ENCODE peak calls at places on chromosome 3, in nine cellular contexts. A, Z, G, J, L, K, E, F and M are unnamed samples.

GRCh38 chr3:147372525-147373027 is 33.8 kb downstream of the ZIC4 start:
- DNase-seq in E (no peak), J (no peak), L (no peak), K (no peak), A (no peak), F (no peak), Z (no peak), G (peak), M (no peak)

GRCh38 chr3:173685471-173685870 is 287.9 kb downstream of the NLGN1 start:
- DNase-seq in L (no peak), F (no peak), A (no peak), K (no peak), Z (no peak), E (no peak), J (no peak), G (no peak), M (no peak)

GRCh38 chr3:58577269-58577821 is at the start of gene FAM107A:
- DNase-seq in L (peak), A (peak), F (peak), J (peak), G (no peak), Z (peak), E (no peak), K (no peak), M (peak)

GRCh38 chr3:64620020-64620419 is 67.8 kb downstream of the ADAMTS9 start:
- DNase-seq in L (no peak), Z (no peak), F (no peak), G (no peak), J (no peak), A (no peak), E (no peak), K (no peak), M (no peak)

GRCh38 chr3:57444469-57444868 is 99.7 kb downstream of the DNAH12 start:
- DNase-seq in Z (no peak), L (peak), F (no peak), J (no peak), G (no peak), K (no peak), E (no peak), A (no peak), M (no peak)

GRCh38 chr3:129827765-129828164 is 65.7 kb downstream of the TMCC1 start:
- DNase-seq in E (no peak), L (no peak), G (no peak), J (no peak), F (no peak), Z (no peak), K (no peak), A (no peak), M (no peak)

GRCh38 chr3:69944931-69945493 is 54.5 kb upstream of the SAMMSON start:
- DNase-seq in E (no peak), J (no peak), Z (no peak), G (no peak), F (no peak), L (no peak), A (no peak), K (no peak), M (no peak)

GRCh38 chr3:121974601-121975111 is 47.4 kb downstream of the ILDR1 start:
- DNase-seq in F (no peak), J (no peak), A (no peak), Z (no peak), G (no peak), L (peak), E (no peak), K (no peak), M (no peak)

GRCh38 chr3:22634450-22634849 is 568.7 kb upstream of the UBE2E2 start:
- DNase-seq in E (no peak), F (no peak), J (no peak), G (no peak), A (no peak), K (no peak), Z (no peak), L (no peak), M (no peak)

GRCh38 chr3:153599685-153600084 is 437.7 kb downstream of the RAP2B start:
- DNase-seq in G (no peak), Z (peak), A (peak), F (peak), J (no peak), E (no peak), L (peak), K (peak), M (peak)

GRCh38 chr3:123652346-123652984 is 67.6 kb upstream of the HACD2 start:
- DNase-seq in L (peak), A (no peak), G (peak), J (peak), E (peak), K (peak), Z (peak), F (peak), M (no peak)

GRCh38 chr3:117562000-117562399 is 852.4 kb downstream of the TUSC7 start:
- DNase-seq in J (no peak), F (no peak), G (no peak), L (no peak), K (no peak), Z (no peak), A (no peak), E (no peak), M (no peak)

GRCh38 chr3:187807086-187807862 is 62.0 kb upstream of the BCL6 start:
- DNase-seq in A (peak), L (peak), J (no peak), E (no peak), Z (no peak), G (no peak), K (peak), F (peak), M (no peak)

GRCh38 chr3:193948459-193948858 is 187.5 kb upstream of the HES1 start:
- DNase-seq in J (peak), G (no peak), L (no peak), A (no peak), E (no peak), Z (no peak), F (no peak), K (no peak), M (no peak)

GRCh38 chr3:8767667-8768363 is 1.6 kb downstream of the OXTR start:
- DNase-seq in A (no peak), G (peak), L (peak), F (peak), K (no peak), Z (no peak), J (peak), E (no peak), M (no peak)

GRCh38 chr3:126550488-126551051 is 8.2 kb downstream of the C3orf22 start:
- DNase-seq in Z (peak), F (no peak), E (no peak), L (no peak), K (no peak), G (no peak), A (no peak), J (peak), M (no peak)

GRCh38 chr3:153855772-153856171 is 265.4 kb upstream of the ARHGEF26 start:
- DNase-seq in K (no peak), G (no peak), L (no peak), F (no peak), Z (no peak), E (no peak), J (no peak), A (no peak), M (no peak)

GRCh38 chr3:151178208-151178845 is 24.7 kb downstream of the GPR171 start:
- DNase-seq in L (no peak), K (no peak), J (peak), E (no peak), F (no peak), A (no peak), G (no peak), Z (no peak), M (no peak)

GRCh38 chr3:85603378-85603777 is 644.6 kb downstream of the CADM2 start:
- DNase-seq in F (no peak), L (no peak), Z (no peak), K (no peak), A (no peak), J (no peak), G (no peak), E (no peak), M (no peak)

GRCh38 chr3:51382947-51383578 is 2.0 kb upstream of the MANF start:
- DNase-seq in A (no peak), F (no peak), Z (no peak), G (no peak), K (no peak), J (no peak), L (no peak), E (no peak), M (no peak)

GRCh38 chr3:32147935-32148334 is 41.5 kb downstream of the GPD1L start:
- DNase-seq in Z (no peak), F (peak), J (no peak), G (no peak), E (no peak), K (no peak), L (no peak), A (no peak), M (no peak)

GRCh38 chr3:7305561-7305960 is 444.6 kb downstream of the GRM7 start:
- DNase-seq in F (no peak), G (no peak), A (no peak), K (no peak), Z (no peak), J (no peak), L (no peak), E (no peak), M (no peak)

DNA sequence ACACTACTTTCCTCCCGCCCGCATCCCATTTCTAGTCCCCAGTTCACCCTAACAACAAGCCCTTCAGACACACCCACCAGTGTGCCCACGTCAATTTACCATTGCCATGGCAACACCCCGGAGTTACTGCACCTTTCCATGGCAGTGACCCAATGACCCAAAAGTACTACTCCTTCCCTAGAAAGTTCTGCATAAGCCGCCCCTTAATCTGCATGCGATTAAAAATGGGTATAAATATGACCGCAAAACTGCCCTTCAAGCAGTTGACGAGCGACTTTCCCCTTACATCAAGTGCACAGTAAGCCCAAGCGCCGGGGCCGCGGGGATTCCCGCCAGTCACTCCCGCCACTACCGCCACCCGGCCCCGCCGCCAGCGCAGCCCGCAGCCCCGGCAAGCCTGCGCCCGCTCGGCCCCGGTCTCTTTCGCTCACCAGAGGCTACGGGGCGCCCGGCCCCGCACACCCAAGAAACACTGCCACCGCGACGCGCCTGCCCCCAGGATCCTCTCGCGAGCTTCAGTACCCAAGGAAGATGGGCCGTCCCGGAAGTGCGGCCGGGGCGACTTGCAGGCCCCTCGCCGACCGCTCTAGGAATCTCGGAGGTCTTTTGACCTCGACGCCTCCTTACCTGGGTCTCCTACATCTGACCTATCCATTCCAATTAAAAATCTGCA is 27.2 kb upstream of the ZNF502 start:
- DNase-seq in F (peak), Z (peak), G (no peak), L (peak), A (peak), E (peak), J (peak), K (peak), M (peak)
- H3K4me3 ChIP-seq in F (peak), Z (peak), G (peak), L (peak), A (peak), E (peak), J (peak), K (peak), M (peak)

DNA sequence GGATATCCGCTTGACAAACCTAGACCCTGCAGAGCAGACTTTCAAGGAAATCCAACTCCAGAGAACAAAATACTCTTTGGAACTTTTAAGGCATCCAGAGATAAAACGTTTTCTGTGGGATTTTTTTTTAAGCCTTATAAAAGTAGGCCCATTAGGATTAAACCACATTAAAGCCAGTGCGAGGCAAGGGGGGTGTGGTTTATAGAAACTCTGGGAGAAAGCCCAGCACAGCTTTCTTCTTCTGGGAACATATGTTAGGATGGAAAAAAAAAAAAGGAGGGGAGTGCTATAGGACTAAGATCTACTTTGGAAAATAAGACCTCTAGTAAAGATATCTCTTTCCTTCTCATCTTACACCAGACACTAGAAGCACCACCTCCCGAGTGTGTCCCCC is 4.0 kb downstream of the SHOX2 start:
- DNase-seq in G (no peak), J (no peak), A (no peak), Z (no peak), K (no peak), F (no peak), L (no peak), E (no peak), M (no peak)
- H3K4me3 ChIP-seq in G (no peak), J (no peak), A (no peak), Z (no peak), K (peak), F (no peak), L (no peak), E (no peak), M (no peak)

DNA sequence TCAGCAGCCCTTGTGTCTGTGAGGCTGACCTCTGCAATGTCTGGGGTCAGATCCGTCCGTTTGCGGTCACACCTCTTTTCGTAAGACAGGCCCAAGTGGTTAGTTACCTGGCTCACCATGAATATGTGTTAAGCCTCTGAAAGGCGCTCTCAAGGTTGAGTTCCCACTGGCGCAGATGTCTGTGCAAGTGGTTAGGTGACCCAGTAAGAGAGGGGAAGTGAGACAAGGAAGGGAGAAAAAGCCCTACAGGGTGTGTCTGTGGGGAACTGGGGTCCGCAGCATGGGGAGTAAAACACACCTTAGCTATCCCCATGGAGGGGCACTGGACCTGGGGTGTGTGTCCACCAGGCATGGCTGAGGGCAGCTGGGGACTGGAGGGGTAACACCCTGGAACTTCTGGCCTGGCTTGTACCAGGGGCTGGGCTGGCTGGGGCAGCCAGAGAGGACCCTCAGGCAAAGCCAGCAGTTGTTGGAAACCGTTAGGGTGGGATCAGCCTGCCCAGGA is 391.6 kb upstream of the PROK2 start:
- DNase-seq in J (no peak), L (no peak), F (no peak), K (no peak), G (no peak), E (no peak), Z (no peak), A (no peak), M (no peak)
- H3K4me3 ChIP-seq in J (no peak), L (no peak), F (no peak), K (no peak), G (no peak), E (no peak), Z (no peak), A (no peak), M (no peak)

GRCh38 chr3:45218578-45219390 is 7.3 kb downstream of the TMEM158 start:
- DNase-seq in G (no peak), E (no peak), A (no peak), J (no peak), K (peak), Z (no peak), F (peak), L (peak), M (no peak)
- H3K4me3 ChIP-seq in G (no peak), E (no peak), A (no peak), J (no peak), K (no peak), Z (no peak), F (no peak), L (no peak), M (no peak)

GRCh38 chr3:149792485-149793270 is at the start of gene ANKUB1:
- DNase-seq in E (no peak), J (no peak), G (no peak), K (no peak), L (peak), Z (no peak), A (no peak), F (no peak), M (no peak)

GRCh38 chr3:149790265-149790664 is 2.1 kb downstream of the ANKUB1 start:
- DNase-seq in A (no peak), J (no peak), K (no peak), L (peak), Z (no peak), F (peak), G (no peak), E (no peak), M (no peak)

DNA sequence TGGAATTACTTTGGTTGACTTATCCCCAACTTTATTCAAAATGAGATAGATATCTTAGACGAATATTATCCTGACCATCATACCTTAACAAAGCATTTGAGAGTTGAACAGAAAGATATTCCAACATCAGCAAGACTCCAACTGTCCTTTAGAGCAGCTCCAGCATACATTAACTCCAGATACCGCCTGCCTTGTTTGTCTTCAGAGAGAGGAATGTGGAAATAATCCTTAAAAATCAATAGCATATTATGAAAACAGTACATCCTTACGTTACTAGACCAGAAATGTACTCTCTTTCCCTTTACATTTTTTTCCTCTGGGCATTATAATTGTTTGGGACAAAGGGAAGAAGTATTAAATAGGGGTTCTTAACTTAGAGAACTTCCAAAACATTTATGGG is 1.7 kb downstream of the ANKUB1 start:
- DNase-seq in E (no peak), K (no peak), F (no peak), A (no peak), L (no peak), G (no peak), Z (no peak), J (no peak), M (no peak)
- H3K4me3 ChIP-seq in E (no peak), K (no peak), F (no peak), A (no peak), L (no peak), G (no peak), Z (no peak), J (no peak), M (no peak)

GRCh38 chr3:115633467-115633866 is 10.2 kb downstream of the GAP43 start:
- DNase-seq in L (no peak), Z (no peak), J (no peak), K (no peak), E (no peak), A (no peak), F (no peak), G (no peak), M (no peak)

GRCh38 chr3:115632026-115632425 is 8.7 kb downstream of the GAP43 start:
- DNase-seq in K (no peak), L (no peak), A (no peak), E (no peak), J (no peak), G (no peak), F (no peak), Z (no peak), M (no peak)

GRCh38 chr3:115634052-115634451 is 10.7 kb downstream of the GAP43 start:
- DNase-seq in A (no peak), G (no peak), Z (no peak), K (no peak), E (no peak), J (no peak), L (no peak), F (no peak), M (no peak)

GRCh38 chr3:115628075-115628412 is 4.7 kb downstream of the GAP43 start:
- DNase-seq in K (no peak), Z (no peak), E (no peak), F (no peak), L (no peak), A (no peak), G (no peak), J (no peak), M (no peak)

GRCh38 chr3:115630850-115631249 is 7.5 kb downstream of the GAP43 start:
- DNase-seq in K (no peak), F (no peak), J (no peak), G (no peak), A (no peak), L (no peak), Z (no peak), E (no peak), M (no peak)
- H3K4me3 ChIP-seq in K (no peak), F (no peak), J (no peak), G (no peak), A (no peak), L (no peak), Z (no peak), E (no peak), M (no peak)